ENCODE peak calls at places on chromosome 7, in eight cellular contexts. J is GM04504, S is NCI-H1048, V is NCI-H1436, C is RWPE1, X is mucosa of gallbladder, I is amniotic epithelial cell, H is hypothalamus. L is an unnamed sample.
A peak's percentile ranks its signal among the peaks of the same experiment; 100 is the strongest.

GRCh38 chr7:38825721-38826440 is 83.1 kb downstream of the VPS41 start:
- DNase-seq in C (no peak), J (no peak), S (no peak), I (peak; percentile 14), H (no peak), X (no peak), V (no peak), L (no peak)

GRCh38 chr7:1842321-1843221 is 172.5 kb downstream of the ELFN1 start:
- DNase-seq in V (no peak), S (no peak), J (peak; percentile 35), C (no peak), X (no peak), I (no peak), H (no peak), L (no peak)

GRCh38 chr7:29285451-29285807 is 90.9 kb downstream of the CHN2 start:
- DNase-seq in V (no peak), J (peak; percentile 50), H (no peak), S (no peak), X (no peak), C (peak; percentile 91), I (peak; percentile 95), L (peak; percentile 95)

GRCh38 chr7:104045183-104045582 is 55.7 kb upstream of the RELN start:
- DNase-seq in I (peak; percentile 7), S (no peak), H (no peak), V (no peak), C (no peak), J (no peak), X (no peak), L (no peak)

GRCh38 chr7:118863961-118864360 is 639.5 kb downstream of the ANKRD7 start:
- DNase-seq in V (no peak), H (no peak), X (no peak), J (no peak), S (no peak), C (no peak), I (no peak), L (no peak)

GRCh38 chr7:98869374-98870070 is at the start of gene TMEM130:
- DNase-seq in V (no peak), I (no peak), X (no peak), C (no peak), S (no peak), J (no peak), H (no peak), L (no peak)

GRCh38 chr7:142587578-142588191 is 161.6 kb upstream of the PRSS1 start:
- DNase-seq in H (no peak), I (peak; percentile 82), C (peak; percentile 54), S (no peak), X (no peak), J (peak; percentile 63), V (no peak), L (peak; percentile 21)

GRCh38 chr7:1949681-1950055 is 279.6 kb downstream of the ELFN1 start:
- DNase-seq in X (no peak), J (no peak), S (no peak), C (no peak), I (no peak), H (no peak), V (no peak), L (no peak)

GRCh38 chr7:4144801-4145470 is 537.2 kb upstream of the FOXK1 start:
- DNase-seq in J (no peak), H (no peak), V (no peak), C (no peak), S (no peak), I (peak; percentile 12), X (no peak), L (no peak)

L was measured in NCI-H748 treated with DMSO at 0.1 percent for 48 hours.